ENCODE peak calls at places on chromosomes 12 and 14, in six cellular contexts. One of them, this sample, is unnamed.

GRCh38 chr12:125065753-125066570 is 727 bp downstream of the AACS start:
- DNase-seq in A549: peak; percentile 28
- DNase-seq in fibroblast of lung: no peak
- DNase-seq in GM23338: no peak
- DNase-seq in neural progenitor cell: no peak
- DNase-seq in PC-3: peak; percentile 6
- DNase-seq in this sample: no peak

GRCh38 chr12:49967042-49967776 is 5.5 kb downstream of the AQP5 start:
- DNase-seq in GM23338: peak; percentile 87
- DNase-seq in PC-3: peak; percentile 82
- DNase-seq in fibroblast of lung: peak; percentile 84
- DNase-seq in A549: peak; percentile 93
- DNase-seq in neural progenitor cell: peak; percentile 88
- DNase-seq in this sample: peak; percentile 68

GRCh38 chr14:94588311-94588710 is 7.1 kb downstream of the SERPINA5 start:
- DNase-seq in A549: no peak
- DNase-seq in GM23338: no peak
- DNase-seq in fibroblast of lung: no peak
- DNase-seq in neural progenitor cell: no peak
- DNase-seq in PC-3: no peak
- DNase-seq in this sample: no peak

GRCh38 chr14:100857196-100857922 is 31.4 kb downstream of the MEG3 start:
- DNase-seq in A549: no peak
- DNase-seq in PC-3: no peak
- DNase-seq in GM23338: no peak
- DNase-seq in neural progenitor cell: no peak
- DNase-seq in fibroblast of lung: no peak
- DNase-seq in this sample: no peak

GRCh38 chr14:69002069-69002468 is 23.0 kb upstream of the ACTN1 start:
- DNase-seq in GM23338: peak; percentile 59
- DNase-seq in neural progenitor cell: peak; percentile 40
- DNase-seq in fibroblast of lung: no peak
- DNase-seq in A549: peak; percentile 51
- DNase-seq in PC-3: peak; percentile 63
- DNase-seq in this sample: no peak

GRCh38 chr12:10243803-10244520 is 31.3 kb downstream of the GABARAPL1 start:
- DNase-seq in PC-3: no peak
- DNase-seq in fibroblast of lung: no peak
- DNase-seq in A549: no peak
- DNase-seq in neural progenitor cell: no peak
- DNase-seq in GM23338: no peak
- DNase-seq in this sample: no peak

GRCh38 chr14:76351941-76352340 is 24.0 kb upstream of the ESRRB start:
- DNase-seq in PC-3: no peak
- DNase-seq in GM23338: no peak
- DNase-seq in fibroblast of lung: no peak
- DNase-seq in A549: no peak
- DNase-seq in neural progenitor cell: no peak
- DNase-seq in this sample: no peak

GRCh38 chr14:34629344-34629656 is 648 bp downstream of the SNX6 start:
- DNase-seq in GM23338: no peak
- DNase-seq in PC-3: no peak
- DNase-seq in neural progenitor cell: no peak
- DNase-seq in fibroblast of lung: no peak
- DNase-seq in A549: no peak
- DNase-seq in this sample: no peak

GRCh38 chr14:52355016-52355430 is 40.9 kb downstream of the PTGER2 start:
- DNase-seq in A549: no peak
- DNase-seq in fibroblast of lung: peak; percentile 94
- DNase-seq in neural progenitor cell: peak; percentile 14
- DNase-seq in GM23338: no peak
- DNase-seq in PC-3: peak; percentile 95
- DNase-seq in this sample: peak; percentile 60

GRCh38 chr12:115440438-115440837 is 756.5 kb upstream of the TBX3 start:
- DNase-seq in neural progenitor cell: no peak
- DNase-seq in GM23338: no peak
- DNase-seq in fibroblast of lung: peak; percentile 63
- DNase-seq in A549: peak; percentile 45
- DNase-seq in PC-3: peak; percentile 80
- DNase-seq in this sample: no peak

GRCh38 chr14:60616326-60617044 is 32.8 kb downstream of the SIX1 start:
- DNase-seq in GM23338: peak; percentile 56
- DNase-seq in neural progenitor cell: no peak
- DNase-seq in A549: no peak
- DNase-seq in fibroblast of lung: no peak
- DNase-seq in PC-3: no peak
- DNase-seq in this sample: no peak

GRCh38 chr14:29681308-29681707 is 246.3 kb downstream of the PRKD1 start:
- DNase-seq in A549: no peak
- DNase-seq in fibroblast of lung: no peak
- DNase-seq in neural progenitor cell: no peak
- DNase-seq in GM23338: no peak
- DNase-seq in PC-3: peak; percentile 19
- DNase-seq in this sample: no peak

GRCh38 chr12:107504503-107504885 is 181.1 kb upstream of the PWP1 start:
- DNase-seq in neural progenitor cell: no peak
- DNase-seq in fibroblast of lung: no peak
- DNase-seq in PC-3: no peak
- DNase-seq in A549: no peak
- DNase-seq in GM23338: no peak
- DNase-seq in this sample: no peak

GRCh38 chr12:3885179-3886094 is 12.2 kb upstream of the PARP11 start:
- DNase-seq in PC-3: peak; percentile 40
- DNase-seq in A549: peak; percentile 17
- DNase-seq in neural progenitor cell: peak; percentile 70
- DNase-seq in fibroblast of lung: peak; percentile 77
- DNase-seq in GM23338: peak; percentile 75
- DNase-seq in this sample: no peak

GRCh38 chr14:71533396-71533795 is 398.8 kb upstream of the RGS6 start:
- DNase-seq in GM23338: no peak
- DNase-seq in fibroblast of lung: peak; percentile 35
- DNase-seq in PC-3: no peak
- DNase-seq in neural progenitor cell: no peak
- DNase-seq in A549: no peak
- DNase-seq in this sample: no peak

GRCh38 chr12:107515446-107515958 is 170.1 kb upstream of the PWP1 start:
- DNase-seq in PC-3: peak; percentile 98
- DNase-seq in A549: peak; percentile 87
- DNase-seq in fibroblast of lung: peak; percentile 72
- DNase-seq in GM23338: peak; percentile 22
- DNase-seq in neural progenitor cell: no peak
- DNase-seq in this sample: peak; percentile 89

GRCh38 chr14:53273671-53274072 is 120.5 kb upstream of the DDHD1 start:
- DNase-seq in PC-3: no peak
- DNase-seq in GM23338: peak; percentile 32
- DNase-seq in A549: no peak
- DNase-seq in fibroblast of lung: no peak
- DNase-seq in neural progenitor cell: no peak
- DNase-seq in this sample: no peak

GRCh38 chr12:123065666-123066457 is 85.0 kb downstream of the PITPNM2 start:
- DNase-seq in A549: no peak
- DNase-seq in fibroblast of lung: no peak
- DNase-seq in GM23338: no peak
- DNase-seq in PC-3: no peak
- DNase-seq in neural progenitor cell: no peak
- DNase-seq in this sample: no peak

GRCh38 chr14:104309657-104310369 is 171.4 kb downstream of the KIF26A start:
- DNase-seq in neural progenitor cell: no peak
- DNase-seq in GM23338: no peak
- DNase-seq in fibroblast of lung: no peak
- DNase-seq in A549: no peak
- DNase-seq in PC-3: no peak
- DNase-seq in this sample: no peak

GRCh38 chr12:25052191-25053020 is 103.5 kb upstream of the BCAT1 start:
- DNase-seq in PC-3: no peak
- DNase-seq in neural progenitor cell: no peak
- DNase-seq in GM23338: peak; percentile 22
- DNase-seq in fibroblast of lung: no peak
- DNase-seq in A549: no peak
- DNase-seq in this sample: no peak

GRCh38 chr12:110704750-110705149 is 15.8 kb upstream of the HVCN1 start:
- DNase-seq in PC-3: peak; percentile 68
- DNase-seq in GM23338: peak; percentile 72
- DNase-seq in fibroblast of lung: no peak
- DNase-seq in A549: peak; percentile 38
- DNase-seq in neural progenitor cell: peak; percentile 18
- DNase-seq in this sample: no peak
- TF ChIP-seq CTCF in PC-3: peak; percentile 82
- TF ChIP-seq CTCF in GM23338: peak; percentile 71
- TF ChIP-seq CTCF in fibroblast of lung: no peak
- TF ChIP-seq CTCF in A549: peak; percentile 15
- TF ChIP-seq CTCF in neural progenitor cell: peak; percentile 22
- TF ChIP-seq CTCF in this sample: peak; percentile 65

DNA sequence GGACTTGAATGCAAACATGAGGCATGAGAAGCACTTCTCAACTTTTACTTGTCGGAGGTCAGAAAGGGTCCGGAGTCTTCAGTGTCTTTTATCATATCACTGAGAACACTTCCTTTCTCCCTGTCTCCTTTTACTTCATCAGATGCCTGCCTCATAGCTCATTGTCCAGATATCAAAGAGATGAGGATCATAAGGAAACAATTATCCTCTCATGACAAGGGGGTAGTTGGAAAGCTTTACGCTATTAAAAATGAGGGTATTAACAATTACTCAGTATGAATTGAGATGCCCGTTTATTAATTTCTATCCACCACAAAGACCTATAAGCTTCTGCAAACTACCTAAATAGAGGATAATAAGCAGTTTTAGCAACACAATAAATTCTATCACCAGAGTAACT is 214.1 kb upstream of the FLRT2 start:
- DNase-seq in neural progenitor cell: no peak
- DNase-seq in fibroblast of lung: no peak
- DNase-seq in PC-3: no peak
- DNase-seq in GM23338: no peak
- DNase-seq in A549: no peak
- DNase-seq in this sample: no peak
- H3K4me1 ChIP-seq in neural progenitor cell: peaks cover 53% of the 10 kb centered on the region
- H3K4me1 ChIP-seq in fibroblast of lung: no peaks in the 10 kb centered on the region
- H3K4me1 ChIP-seq in PC-3: no peaks in the 10 kb centered on the region
- H3K4me1 ChIP-seq in GM23338: peaks cover 14% of the 10 kb centered on the region
- H3K4me1 ChIP-seq in A549: no peaks in the 10 kb centered on the region
- H3K4me1 ChIP-seq in this sample: no peaks in the 10 kb centered on the region

DNA sequence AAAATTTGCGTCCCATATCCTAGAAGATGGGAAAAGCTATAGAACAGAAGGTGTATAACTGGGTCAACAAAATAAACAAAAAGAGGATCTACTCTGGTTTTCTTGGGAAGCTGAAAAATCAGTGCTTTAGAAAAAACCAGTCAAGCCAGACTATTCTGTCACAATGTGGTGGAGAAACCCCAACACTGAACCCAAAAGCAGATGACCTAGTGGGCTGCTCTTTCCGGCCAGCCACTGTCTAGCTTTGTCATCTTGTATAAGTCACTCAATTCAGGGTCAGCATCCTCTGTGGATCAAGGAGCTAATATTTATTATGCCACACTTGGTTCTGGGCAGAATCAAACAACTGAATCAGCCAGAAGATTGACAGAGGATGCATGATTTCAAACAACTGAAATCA is 26.6 kb upstream of the TMCC3 start:
- DNase-seq in GM23338: no peak
- DNase-seq in PC-3: no peak
- DNase-seq in A549: no peak
- DNase-seq in fibroblast of lung: no peak
- DNase-seq in neural progenitor cell: no peak
- DNase-seq in this sample: no peak
- H3K4me2 ChIP-seq in GM23338: peak overlapping the region; percentile 36
- H3K4me2 ChIP-seq in PC-3: no peak overlapping the region
- H3K4me2 ChIP-seq in A549: no peak overlapping the region
- H3K4me2 ChIP-seq in fibroblast of lung: no peak overlapping the region
- H3K4me2 ChIP-seq in neural progenitor cell: no peak overlapping the region
- H3K4me2 ChIP-seq in this sample: no peak overlapping the region

DNA sequence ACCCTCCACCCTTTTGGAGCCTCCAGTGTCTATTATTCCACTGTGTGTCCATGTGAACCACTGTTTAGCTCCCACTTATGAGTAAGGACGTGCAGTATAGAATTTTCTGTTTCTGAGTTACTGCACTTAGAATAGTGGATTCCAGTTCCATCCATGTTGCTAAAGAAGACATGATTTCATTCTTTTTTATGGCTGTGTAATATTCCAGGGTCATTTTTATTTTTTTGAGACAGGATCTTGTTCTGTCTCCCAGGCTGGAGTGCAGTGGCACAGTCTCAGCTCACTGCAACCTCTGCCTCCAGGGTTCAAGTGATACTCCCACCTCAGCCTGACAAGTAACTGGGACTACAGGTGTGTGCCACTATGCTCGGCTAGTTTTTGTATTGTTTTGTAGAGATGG is 31.6 kb downstream of the EML1 start:
- DNase-seq in A549: no peak
- DNase-seq in fibroblast of lung: no peak
- DNase-seq in neural progenitor cell: no peak
- DNase-seq in PC-3: no peak
- DNase-seq in GM23338: no peak
- DNase-seq in this sample: no peak
- TF ChIP-seq CTCF in A549: no peak
- TF ChIP-seq CTCF in fibroblast of lung: no peak
- TF ChIP-seq CTCF in neural progenitor cell: no peak
- TF ChIP-seq CTCF in PC-3: no peak
- TF ChIP-seq CTCF in GM23338: no peak
- TF ChIP-seq CTCF in this sample: no peak